ENCODE peak calls at places on chromosome 10, in six cellular contexts. M, H, Z, R, G and K are unnamed samples.

GRCh38 chr10:17859492-17860156 is 50.5 kb downstream of the MRC1 start:
- DNase-seq in M (no peak), R (no peak), H (no peak), G (peak; percentile 3), Z (no peak), K (no peak)

GRCh38 chr10:92778091-92778490 is 70.2 kb upstream of the EXOC6 start:
- DNase-seq in Z (no peak), M (no peak), G (no peak), R (no peak), H (no peak), K (no peak)

GRCh38 chr10:100816671-100817070 is 71.3 kb downstream of the PAX2 start:
- DNase-seq in H (no peak), M (no peak), R (no peak), Z (peak; percentile 42), G (no peak), K (no peak)

GRCh38 chr10:78738457-78738856 is 330.3 kb upstream of the ZMIZ1 start:
- DNase-seq in R (no peak), Z (no peak), M (no peak), G (no peak), H (no peak), K (no peak)

GRCh38 chr10:37710831-37711616 is 146.4 kb downstream of the ZNF248 start:
- DNase-seq in M (no peak), Z (no peak), R (no peak), G (no peak), H (no peak), K (no peak)

GRCh38 chr10:44520651-44521050 is 135.8 kb upstream of the CXCL12 start:
- DNase-seq in M (no peak), G (no peak), R (no peak), H (no peak), Z (no peak), K (no peak)

GRCh38 chr10:129628823-129629222 is 161.8 kb downstream of the MGMT start:
- DNase-seq in M (no peak), R (no peak), H (no peak), Z (no peak), G (no peak), K (no peak)

GRCh38 chr10:96501985-96502384 is 11.7 kb downstream of the TLL2 start:
- DNase-seq in G (no peak), Z (no peak), R (no peak), M (no peak), H (no peak), K (no peak)

GRCh38 chr10:112000466-112000865 is 183.1 kb downstream of the GPAM start:
- DNase-seq in R (no peak), Z (no peak), M (no peak), G (no peak), H (no peak), K (no peak)

GRCh38 chr10:13086051-13086450 is 13.9 kb upstream of the OPTN start:
- DNase-seq in H (no peak), Z (no peak), G (no peak), R (no peak), M (no peak), K (no peak)